ENCODE peak calls at places on chromosomes 4 and X, in five cellular contexts. One of them, this sample, is unnamed.

GRCh38 chr4:1274871-1275270 is 14.8 kb upstream of the MAEA start:
- DNase-seq in neural progenitor cell: no peak
- DNase-seq in CD8-positive, alpha-beta memory T cell: no peak
- DNase-seq in endodermal cell: no peak
- DNase-seq in CD8-positive, alpha-beta T cell: no peak
- DNase-seq in this sample: no peak

GRCh38 chr4:130659314-130659713 is 1563.4 kb downstream of the C4orf33 start:
- DNase-seq in neural progenitor cell: no peak
- DNase-seq in CD8-positive, alpha-beta memory T cell: no peak
- DNase-seq in endodermal cell: no peak
- DNase-seq in CD8-positive, alpha-beta T cell: no peak
- DNase-seq in this sample: no peak

GRCh38 chr4:148514041-148514440 is 71.8 kb upstream of the NR3C2 start:
- DNase-seq in neural progenitor cell: no peak
- DNase-seq in CD8-positive, alpha-beta memory T cell: no peak
- DNase-seq in endodermal cell: no peak
- DNase-seq in CD8-positive, alpha-beta T cell: no peak
- DNase-seq in this sample: no peak

GRCh38 chrX:92270936-92271655 is 491.9 kb downstream of the PCDH11X start:
- DNase-seq in neural progenitor cell: no peak
- DNase-seq in CD8-positive, alpha-beta memory T cell: no peak
- DNase-seq in endodermal cell: peak
- DNase-seq in CD8-positive, alpha-beta T cell: no peak
- DNase-seq in this sample: no peak

GRCh38 chr4:97987019-97987648 is 156.1 kb downstream of the STPG2 start:
- DNase-seq in neural progenitor cell: peak
- DNase-seq in CD8-positive, alpha-beta memory T cell: no peak
- DNase-seq in endodermal cell: no peak
- DNase-seq in CD8-positive, alpha-beta T cell: no peak
- DNase-seq in this sample: peak

GRCh38 chr4:112852586-112852985 is 196.9 kb upstream of the ANK2 start:
- DNase-seq in neural progenitor cell: no peak
- DNase-seq in CD8-positive, alpha-beta memory T cell: no peak
- DNase-seq in endodermal cell: no peak
- DNase-seq in CD8-positive, alpha-beta T cell: no peak
- DNase-seq in this sample: no peak

GRCh38 chrX:11298600-11298999 is 5.4 kb downstream of the AMELX start:
- DNase-seq in neural progenitor cell: no peak
- DNase-seq in CD8-positive, alpha-beta memory T cell: no peak
- DNase-seq in endodermal cell: no peak
- DNase-seq in CD8-positive, alpha-beta T cell: no peak
- DNase-seq in this sample: no peak

GRCh38 chr4:127249066-127249766 is 383.5 kb upstream of the INTU start:
- DNase-seq in neural progenitor cell: no peak
- DNase-seq in CD8-positive, alpha-beta memory T cell: no peak
- DNase-seq in endodermal cell: no peak
- DNase-seq in CD8-positive, alpha-beta T cell: no peak
- DNase-seq in this sample: no peak

GRCh38 chrX:22383988-22384387 is 111.3 kb downstream of the CBLL2 start:
- DNase-seq in neural progenitor cell: no peak
- DNase-seq in CD8-positive, alpha-beta memory T cell: no peak
- DNase-seq in endodermal cell: no peak
- DNase-seq in CD8-positive, alpha-beta T cell: no peak
- DNase-seq in this sample: no peak

GRCh38 chrX:131747173-131747572 is 203.3 kb downstream of the OR13H1 start:
- DNase-seq in neural progenitor cell: no peak
- DNase-seq in CD8-positive, alpha-beta memory T cell: no peak
- DNase-seq in endodermal cell: no peak
- DNase-seq in CD8-positive, alpha-beta T cell: no peak
- DNase-seq in this sample: peak

GRCh38 chrX:54358424-54359211 is 772 bp upstream of the WNK3 start:
- DNase-seq in neural progenitor cell: peak
- DNase-seq in CD8-positive, alpha-beta memory T cell: no peak
- DNase-seq in endodermal cell: peak
- DNase-seq in CD8-positive, alpha-beta T cell: peak
- DNase-seq in this sample: peak

GRCh38 chr4:164614999-164615398 is 138.9 kb upstream of the SMIM31 start:
- DNase-seq in neural progenitor cell: no peak
- DNase-seq in CD8-positive, alpha-beta memory T cell: no peak
- DNase-seq in endodermal cell: peak
- DNase-seq in CD8-positive, alpha-beta T cell: no peak
- DNase-seq in this sample: no peak

GRCh38 chr4:22410645-22411247 is 105.1 kb downstream of the ADGRA3 start:
- DNase-seq in neural progenitor cell: peak
- DNase-seq in CD8-positive, alpha-beta memory T cell: no peak
- DNase-seq in endodermal cell: no peak
- DNase-seq in CD8-positive, alpha-beta T cell: no peak
- DNase-seq in this sample: no peak

GRCh38 chrX:40207626-40208025 is 109.9 kb upstream of the BCOR start:
- DNase-seq in neural progenitor cell: no peak
- DNase-seq in CD8-positive, alpha-beta memory T cell: no peak
- DNase-seq in endodermal cell: no peak
- DNase-seq in CD8-positive, alpha-beta T cell: no peak
- DNase-seq in this sample: no peak

GRCh38 chr4:28724239-28724638 is 1863.6 kb downstream of the STIM2 start:
- DNase-seq in neural progenitor cell: no peak
- DNase-seq in CD8-positive, alpha-beta memory T cell: no peak
- DNase-seq in endodermal cell: no peak
- DNase-seq in CD8-positive, alpha-beta T cell: no peak
- DNase-seq in this sample: no peak

GRCh38 chrX:48919947-48920712 is 1.3 kb upstream of the PIM2 start:
- DNase-seq in neural progenitor cell: no peak
- DNase-seq in CD8-positive, alpha-beta memory T cell: peak
- DNase-seq in endodermal cell: peak
- DNase-seq in CD8-positive, alpha-beta T cell: no peak
- DNase-seq in this sample: no peak

GRCh38 chr4:57305836-57306235 is 195.7 kb upstream of the IGFBP7 start:
- DNase-seq in neural progenitor cell: no peak
- DNase-seq in CD8-positive, alpha-beta memory T cell: no peak
- DNase-seq in endodermal cell: no peak
- DNase-seq in CD8-positive, alpha-beta T cell: no peak
- DNase-seq in this sample: no peak

GRCh38 chr4:72857216-72857615 is 212.3 kb downstream of the COX18 start:
- DNase-seq in neural progenitor cell: no peak
- DNase-seq in CD8-positive, alpha-beta memory T cell: no peak
- DNase-seq in endodermal cell: no peak
- DNase-seq in CD8-positive, alpha-beta T cell: no peak
- DNase-seq in this sample: no peak

GRCh38 chrX:107135076-107135964 is 16.7 kb upstream of the RBM41 start:
- DNase-seq in neural progenitor cell: no peak
- DNase-seq in CD8-positive, alpha-beta memory T cell: no peak
- DNase-seq in endodermal cell: no peak
- DNase-seq in CD8-positive, alpha-beta T cell: no peak
- DNase-seq in this sample: no peak

GRCh38 chr4:188130355-188130754 is 8.9 kb upstream of the TRIML1 start:
- DNase-seq in neural progenitor cell: peak
- DNase-seq in CD8-positive, alpha-beta memory T cell: no peak
- DNase-seq in endodermal cell: no peak
- DNase-seq in CD8-positive, alpha-beta T cell: no peak
- DNase-seq in this sample: no peak

GRCh38 chrX:95662200-95662599 is 1022.4 kb upstream of the DIAPH2 start:
- DNase-seq in neural progenitor cell: no peak
- DNase-seq in CD8-positive, alpha-beta memory T cell: no peak
- DNase-seq in endodermal cell: no peak
- DNase-seq in CD8-positive, alpha-beta T cell: no peak
- DNase-seq in this sample: no peak

GRCh38 chrX:147894332-147894870 is 17.3 kb upstream of the FMR1 start:
- DNase-seq in neural progenitor cell: peak
- DNase-seq in CD8-positive, alpha-beta memory T cell: no peak
- DNase-seq in endodermal cell: no peak
- DNase-seq in CD8-positive, alpha-beta T cell: no peak
- DNase-seq in this sample: peak

GRCh38 chr4:172553216-172553615 is 615.4 kb upstream of the GALNT7 start:
- DNase-seq in neural progenitor cell: no peak
- DNase-seq in CD8-positive, alpha-beta memory T cell: no peak
- DNase-seq in endodermal cell: no peak
- DNase-seq in CD8-positive, alpha-beta T cell: no peak
- DNase-seq in this sample: no peak

GRCh38 chr4:53616219-53616618 is 24.9 kb upstream of the LNX1 start:
- DNase-seq in neural progenitor cell: no peak
- DNase-seq in CD8-positive, alpha-beta memory T cell: no peak
- DNase-seq in endodermal cell: no peak
- DNase-seq in CD8-positive, alpha-beta T cell: no peak
- DNase-seq in this sample: no peak

GRCh38 chr4:185559913-185560281 is 24.6 kb upstream of the PDLIM3 start:
- DNase-seq in neural progenitor cell: no peak
- DNase-seq in CD8-positive, alpha-beta memory T cell: no peak
- DNase-seq in endodermal cell: peak
- DNase-seq in CD8-positive, alpha-beta T cell: no peak
- DNase-seq in this sample: peak

GRCh38 chr4:26174033-26174432 is 146.8 kb upstream of the RBPJ start:
- DNase-seq in neural progenitor cell: no peak
- DNase-seq in CD8-positive, alpha-beta memory T cell: no peak
- DNase-seq in endodermal cell: no peak
- DNase-seq in CD8-positive, alpha-beta T cell: no peak
- DNase-seq in this sample: no peak

GRCh38 chr4:8766610-8767009 is 105.0 kb downstream of the HMX1 start:
- DNase-seq in neural progenitor cell: no peak
- DNase-seq in CD8-positive, alpha-beta memory T cell: peak
- DNase-seq in endodermal cell: peak
- DNase-seq in CD8-positive, alpha-beta T cell: no peak
- DNase-seq in this sample: no peak

DNA sequence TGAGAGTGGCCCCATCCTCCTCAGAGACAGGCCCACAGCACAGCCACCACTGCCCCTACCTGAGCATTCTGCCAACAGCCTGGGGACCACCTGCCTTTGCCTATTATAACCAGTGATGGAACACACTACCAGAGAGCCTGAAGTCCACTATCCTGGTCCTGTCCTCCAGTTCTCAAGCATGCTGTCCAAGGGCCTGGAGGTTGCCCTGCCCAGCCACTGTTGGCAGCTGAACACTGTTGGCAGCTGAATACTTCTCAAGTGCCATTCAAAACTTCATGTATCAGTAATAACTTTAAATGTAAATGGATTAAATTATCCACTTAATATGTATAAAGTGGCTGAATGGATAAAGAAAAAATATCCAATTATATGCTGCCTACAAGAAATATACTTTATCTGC is 194.3 kb upstream of the JADE1 start:
- DNase-seq in neural progenitor cell: no peak
- DNase-seq in CD8-positive, alpha-beta memory T cell: no peak
- DNase-seq in endodermal cell: no peak
- DNase-seq in CD8-positive, alpha-beta T cell: no peak
- DNase-seq in this sample: no peak
- H3K4me3 ChIP-seq in neural progenitor cell: no peak
- H3K4me3 ChIP-seq in CD8-positive, alpha-beta memory T cell: no peak
- H3K4me3 ChIP-seq in endodermal cell: no peak
- H3K4me3 ChIP-seq in CD8-positive, alpha-beta T cell: no peak
- H3K4me3 ChIP-seq in this sample: no peak

GRCh38 chr4:6576512-6576911 is 1.5 kb downstream of the MAN2B2 start:
- DNase-seq in neural progenitor cell: no peak
- DNase-seq in CD8-positive, alpha-beta memory T cell: no peak
- DNase-seq in endodermal cell: no peak
- DNase-seq in CD8-positive, alpha-beta T cell: no peak
- DNase-seq in this sample: no peak

GRCh38 chr4:6574747-6575502 is at the start of gene MAN2B2:
- DNase-seq in neural progenitor cell: peak
- DNase-seq in CD8-positive, alpha-beta memory T cell: peak
- DNase-seq in endodermal cell: peak
- DNase-seq in CD8-positive, alpha-beta T cell: peak
- DNase-seq in this sample: peak

GRCh38 chr4:6576932-6577331 is 1.9 kb downstream of the MAN2B2 start:
- DNase-seq in neural progenitor cell: no peak
- DNase-seq in CD8-positive, alpha-beta memory T cell: no peak
- DNase-seq in endodermal cell: no peak
- DNase-seq in CD8-positive, alpha-beta T cell: no peak
- DNase-seq in this sample: no peak

GRCh38 chr4:6573986-6574746 is 823 bp upstream of the MAN2B2 start:
- DNase-seq in neural progenitor cell: no peak
- DNase-seq in CD8-positive, alpha-beta memory T cell: no peak
- DNase-seq in endodermal cell: no peak
- DNase-seq in CD8-positive, alpha-beta T cell: no peak
- DNase-seq in this sample: no peak

DNA sequence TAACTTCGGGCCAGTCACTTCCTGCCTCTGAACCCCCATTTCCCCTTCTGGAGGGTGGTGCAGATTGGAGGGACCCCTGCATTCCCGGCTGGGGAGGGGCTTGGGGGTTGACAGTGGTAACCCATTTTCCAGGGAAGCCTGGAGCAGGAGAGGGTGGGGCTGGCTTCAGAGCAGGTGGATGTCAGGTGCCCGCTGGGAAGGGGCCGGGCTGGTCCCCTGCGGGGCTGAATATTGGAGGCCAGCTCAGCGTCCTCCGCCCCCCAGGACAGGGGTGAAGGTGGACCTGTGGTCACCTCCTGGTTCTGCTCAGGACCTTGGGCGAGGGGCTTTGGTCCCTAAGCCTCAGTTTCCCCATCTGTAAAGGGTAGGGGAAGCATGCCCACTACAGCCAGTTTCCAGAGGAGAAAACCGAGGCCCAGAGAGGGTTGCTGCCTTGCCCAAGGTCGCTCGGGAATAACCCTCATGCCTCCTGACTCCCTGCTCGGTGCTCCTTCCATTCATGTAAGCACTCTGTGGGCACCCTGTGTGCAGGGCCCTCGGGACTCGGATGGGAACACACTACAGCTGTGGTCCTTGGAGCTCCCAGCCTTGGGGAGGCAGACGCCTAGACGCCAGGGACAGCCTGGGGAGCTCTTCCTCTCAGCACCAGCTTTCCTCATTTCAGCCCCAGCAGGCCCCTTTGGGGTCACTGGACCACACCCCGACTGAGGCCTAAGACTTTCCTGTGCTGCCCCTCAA is 683 bp downstream of the MAN2B2 start:
- DNase-seq in neural progenitor cell: no peak
- DNase-seq in CD8-positive, alpha-beta memory T cell: no peak
- DNase-seq in endodermal cell: no peak
- DNase-seq in CD8-positive, alpha-beta T cell: no peak
- DNase-seq in this sample: no peak
- H3K4me3 ChIP-seq in neural progenitor cell: peak
- H3K4me3 ChIP-seq in CD8-positive, alpha-beta memory T cell: peak
- H3K4me3 ChIP-seq in endodermal cell: peak
- H3K4me3 ChIP-seq in CD8-positive, alpha-beta T cell: peak
- H3K4me3 ChIP-seq in this sample: peak

GRCh38 chr4:104969394-104970066 is 177.1 kb upstream of the TET2 start:
- DNase-seq in neural progenitor cell: no peak
- DNase-seq in CD8-positive, alpha-beta memory T cell: no peak
- DNase-seq in endodermal cell: no peak
- DNase-seq in CD8-positive, alpha-beta T cell: no peak
- DNase-seq in this sample: no peak

GRCh38 chr4:104964387-104965175 is 182.1 kb upstream of the TET2 start:
- DNase-seq in neural progenitor cell: no peak
- DNase-seq in CD8-positive, alpha-beta memory T cell: no peak
- DNase-seq in endodermal cell: no peak
- DNase-seq in CD8-positive, alpha-beta T cell: no peak
- DNase-seq in this sample: no peak

GRCh38 chr4:104967034-104967401 is 179.7 kb upstream of the TET2 start:
- DNase-seq in neural progenitor cell: no peak
- DNase-seq in CD8-positive, alpha-beta memory T cell: no peak
- DNase-seq in endodermal cell: no peak
- DNase-seq in CD8-positive, alpha-beta T cell: no peak
- DNase-seq in this sample: no peak

GRCh38 chr4:104971458-104971857 is 175.2 kb upstream of the TET2 start:
- DNase-seq in neural progenitor cell: no peak
- DNase-seq in CD8-positive, alpha-beta memory T cell: no peak
- DNase-seq in endodermal cell: no peak
- DNase-seq in CD8-positive, alpha-beta T cell: no peak
- DNase-seq in this sample: no peak

GRCh38 chr4:104966349-104967033 is 180.2 kb upstream of the TET2 start:
- DNase-seq in neural progenitor cell: no peak
- DNase-seq in CD8-positive, alpha-beta memory T cell: no peak
- DNase-seq in endodermal cell: no peak
- DNase-seq in CD8-positive, alpha-beta T cell: no peak
- DNase-seq in this sample: no peak
- H3K4me3 ChIP-seq in neural progenitor cell: no peak
- H3K4me3 ChIP-seq in CD8-positive, alpha-beta memory T cell: no peak
- H3K4me3 ChIP-seq in endodermal cell: no peak
- H3K4me3 ChIP-seq in CD8-positive, alpha-beta T cell: no peak
- H3K4me3 ChIP-seq in this sample: no peak

GRCh38 chr4:186724048-186724860 is 598 bp upstream of the FAT1 start:
- DNase-seq in neural progenitor cell: peak
- DNase-seq in CD8-positive, alpha-beta memory T cell: no peak
- DNase-seq in endodermal cell: peak
- DNase-seq in CD8-positive, alpha-beta T cell: no peak
- DNase-seq in this sample: no peak
- H3K4me3 ChIP-seq in neural progenitor cell: peak
- H3K4me3 ChIP-seq in CD8-positive, alpha-beta memory T cell: no peak
- H3K4me3 ChIP-seq in endodermal cell: peak
- H3K4me3 ChIP-seq in CD8-positive, alpha-beta T cell: no peak
- H3K4me3 ChIP-seq in this sample: peak